ENCODE peak calls at places on chromosomes 11 and 22, in six cellular contexts. R is stomach, V is SK-N-SH, H is sigmoid colon, E is prostate gland, X is vagina. J is an unnamed sample.
A peak's percentile ranks its signal among the peaks of the same experiment; 100 is the strongest.

GRCh38 chr11:45847908-45848316 is 637 bp downstream of the CRY2 start:
- DNase-seq in E (peak; percentile 46), X (no peak), R (peak; percentile 66), H (peak; percentile 80), V (peak; percentile 52), J (no peak)

GRCh38 chr11:62264004-62264403 is 6.0 kb upstream of the SCGB2A2 start:
- DNase-seq in V (no peak), H (no peak), R (no peak), X (no peak), E (no peak), J (no peak)

GRCh38 chr11:73359930-73360742 is 16.1 kb upstream of the RELT start:
- DNase-seq in E (no peak), H (no peak), V (peak; percentile 78), X (no peak), R (no peak), J (no peak)

GRCh38 chr22:45602824-45603301 is 68.8 kb upstream of the ATXN10 start:
- DNase-seq in R (no peak), H (peak; percentile 61), E (no peak), V (peak; percentile 91), X (no peak), J (no peak)

GRCh38 chr22:32528984-32529982 is 54.7 kb downstream of the FBXO7 start:
- DNase-seq in E (peak; percentile 87), V (peak; percentile 90), R (peak; percentile 81), H (peak; percentile 96), X (no peak), J (peak; percentile 67)

GRCh38 chr11:8586184-8586583 is 7.8 kb downstream of the STK33 start:
- DNase-seq in V (no peak), H (no peak), E (no peak), R (no peak), X (no peak), J (no peak)

GRCh38 chr11:94181943-94182342 is 53.3 kb downstream of the PANX1 start:
- DNase-seq in R (no peak), H (no peak), X (no peak), E (no peak), V (no peak), J (no peak)

GRCh38 chr22:18058770-18059169 is 19.0 kb upstream of the PEX26 start:
- DNase-seq in E (no peak), R (no peak), H (no peak), V (no peak), X (no peak), J (no peak)

GRCh38 chr11:14907411-14908213 is 15.6 kb upstream of the CYP2R1 start:
- DNase-seq in R (peak; percentile 90), E (peak; percentile 60), X (no peak), H (peak; percentile 82), V (peak; percentile 71), J (peak; percentile 87)

GRCh38 chr11:120774591-120775386 is 249.1 kb upstream of the TBCEL start:
- DNase-seq in E (no peak), V (no peak), X (peak; percentile 72), H (no peak), R (no peak), J (no peak)

DNA sequence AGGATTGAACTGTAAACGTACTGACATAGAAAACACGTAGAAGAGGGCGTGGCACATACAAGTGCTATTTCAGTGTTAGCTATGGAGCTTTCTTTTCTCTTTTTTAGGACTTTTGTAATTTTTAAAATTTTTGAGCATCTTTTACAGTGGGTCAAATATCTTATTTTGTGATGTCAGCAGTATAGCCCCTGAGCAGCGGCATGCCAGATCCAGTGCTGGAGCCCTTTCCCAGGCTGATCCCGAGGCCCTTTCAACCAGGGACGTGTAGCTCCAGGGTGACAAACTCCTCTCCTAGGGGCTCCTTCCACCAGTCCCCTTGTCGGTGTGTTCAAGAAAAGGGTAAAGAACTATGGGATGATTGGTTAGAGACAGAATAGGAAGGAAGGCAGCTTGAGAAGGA is 777.0 kb downstream of the NTM start:
- DNase-seq in E (no peak), R (no peak), X (no peak), V (no peak), H (no peak), J (no peak)
- H3K4me3 ChIP-seq in E (no peak overlapping the region), R (no peak overlapping the region), X (no peak overlapping the region), V (no peak overlapping the region), H (no peak overlapping the region), J (no peak overlapping the region)

DNA sequence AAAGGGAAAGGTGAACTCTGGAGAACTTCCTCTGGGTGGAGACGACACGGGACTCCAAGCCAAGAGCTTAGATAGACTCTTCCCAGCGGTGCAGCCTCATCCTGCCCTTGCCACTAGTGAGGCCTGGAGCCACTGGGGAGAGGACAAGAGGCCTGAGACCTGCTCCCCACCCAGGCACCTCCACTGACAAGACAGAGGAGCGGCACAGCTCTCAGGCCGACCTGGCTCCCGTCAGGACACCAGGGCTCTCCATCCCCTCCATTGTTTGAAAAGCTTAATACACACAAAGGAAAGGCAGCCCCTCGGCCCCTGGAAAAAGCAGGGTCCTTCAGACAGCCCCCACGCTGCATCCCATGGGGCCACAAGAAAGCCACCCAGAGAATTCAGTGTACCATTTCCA is 29.6 kb downstream of the POLDIP3 start:
- DNase-seq in R (no peak), E (no peak), V (no peak), X (no peak), H (no peak), J (no peak)
- TF ChIP-seq POLR2AphosphoS5 in R (no peak), E (no peak), V (no peak), X (no peak), H (no peak), J (no peak)

DNA sequence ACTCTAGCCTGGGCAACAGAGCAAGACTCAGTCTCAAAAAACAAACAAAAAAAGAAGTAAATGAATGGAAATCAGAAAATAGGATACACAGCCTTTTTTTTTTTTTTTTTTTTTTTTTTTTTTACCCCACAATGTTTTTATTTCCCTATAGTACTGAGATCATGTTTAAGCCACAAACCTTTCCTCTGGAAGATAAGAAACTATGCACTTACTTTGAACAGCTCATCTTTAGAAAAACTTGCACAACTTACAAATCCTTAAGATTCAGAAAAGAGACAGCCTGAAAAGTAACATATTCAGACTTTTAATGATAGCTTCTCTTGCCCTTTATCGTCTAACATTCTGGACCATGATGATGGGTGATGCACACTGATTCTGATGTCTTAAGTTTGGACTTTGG is 80.3 kb downstream of the TNRC6B start:
- DNase-seq in V (no peak), X (no peak), H (no peak), E (no peak), R (no peak), J (no peak)
- H3K4me3 ChIP-seq in V (no peak overlapping the region), X (no peak overlapping the region), H (no peak overlapping the region), E (no peak overlapping the region), R (no peak overlapping the region), J (no peak overlapping the region)

GRCh38 chr11:59706518-59707285 is 6.9 kb downstream of the OR10V1 start:
- DNase-seq in V (no peak), E (no peak), R (peak; percentile 86), H (no peak), X (no peak), J (no peak)
- TF ChIP-seq POLR2AphosphoS5 in V (peak; percentile 48), E (no peak), R (peak; percentile 76), H (no peak), X (no peak), J (no peak)

DNA sequence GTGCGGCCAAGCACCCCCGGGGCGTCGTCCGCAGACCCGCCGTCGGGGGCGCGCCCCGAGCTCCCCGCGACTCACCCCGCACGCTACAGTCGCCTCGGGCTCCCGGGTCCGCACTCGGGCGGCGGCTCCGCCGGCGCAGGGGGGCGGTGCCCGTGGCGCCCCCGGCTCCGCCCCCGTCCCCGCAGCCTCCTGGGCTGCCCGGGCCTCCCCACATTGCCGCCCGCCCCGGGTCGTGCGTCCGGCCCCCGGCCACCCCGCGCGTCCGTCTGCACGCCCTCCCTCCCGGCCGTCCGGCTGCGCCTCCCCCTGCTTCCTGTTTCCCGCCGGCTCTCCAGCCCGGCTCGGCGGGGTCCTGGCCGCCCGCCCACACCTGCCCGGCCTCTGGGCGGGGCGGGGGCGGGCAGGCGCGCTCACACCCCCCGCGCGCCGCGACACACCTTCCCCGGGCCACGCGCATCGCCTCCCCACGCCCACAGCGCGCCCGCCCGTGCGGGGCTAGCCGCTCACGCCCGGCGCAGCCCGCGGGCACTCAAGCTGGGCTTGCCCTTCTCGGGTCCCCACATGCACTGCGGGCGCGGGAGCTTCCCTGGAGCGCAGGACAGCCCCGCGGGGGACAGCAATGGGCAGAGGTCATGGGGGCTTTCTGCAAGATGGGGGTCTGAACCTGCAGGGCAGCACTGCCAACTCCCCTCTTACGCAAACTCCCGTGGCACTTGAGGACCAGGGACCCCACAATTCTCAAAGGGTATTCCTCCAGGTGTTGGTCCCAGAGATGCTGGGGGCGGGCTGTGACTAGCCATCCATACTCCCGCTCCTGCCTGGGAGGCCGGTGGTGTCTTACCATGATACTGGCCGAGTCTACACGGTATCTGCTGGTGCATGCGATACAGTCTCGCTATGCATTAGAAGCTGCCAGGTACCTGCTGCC is at the start of gene CARD10:
- DNase-seq in E (no peak), H (no peak), V (peak; percentile 89), R (peak; percentile 68), X (no peak), J (peak; percentile 89)
- H3K4me3 ChIP-seq in E (peak within 1 kb of the TSS; percentile 52), H (peak within 1 kb of the TSS; percentile 49), V (peak within 1 kb of the TSS; percentile 62), R (peak within 1 kb of the TSS; percentile 56), X (peak within 1 kb of the TSS; percentile 49), J (peak within 1 kb of the TSS; percentile 79)

DNA sequence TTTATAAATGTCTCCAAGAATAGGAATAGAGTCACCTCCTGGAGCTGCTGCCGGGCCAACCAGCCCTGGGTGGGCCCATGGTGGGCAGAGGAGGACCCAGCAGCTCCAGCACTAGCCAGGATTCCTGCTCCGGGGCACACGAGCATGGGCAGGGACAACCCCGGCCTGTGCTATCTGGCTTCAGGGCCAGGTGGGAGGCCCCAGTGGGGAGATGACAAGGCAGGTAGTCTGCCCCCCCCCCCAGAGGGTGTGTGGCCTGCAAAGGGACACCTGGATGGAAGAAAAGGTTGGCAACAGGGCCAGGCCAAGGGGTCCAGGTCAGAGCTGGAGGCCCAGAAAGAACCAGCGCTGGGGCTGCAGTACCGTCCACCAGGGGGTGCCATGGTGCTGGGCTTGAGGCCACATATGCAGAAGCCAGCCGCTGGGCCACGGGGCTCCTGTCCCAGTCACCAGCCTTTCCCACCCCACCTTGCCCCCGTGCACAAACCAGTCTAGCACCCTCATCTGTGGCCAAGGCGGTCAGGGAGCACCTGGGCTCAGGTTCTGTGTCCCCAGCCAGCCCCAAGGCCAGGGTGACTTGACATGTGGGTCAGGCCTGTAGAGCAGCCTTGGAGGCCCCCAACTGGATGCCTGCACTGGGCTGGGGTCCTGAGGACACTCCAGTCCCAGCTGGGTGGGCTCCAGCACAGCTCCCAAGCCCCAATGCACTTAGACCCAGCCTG is 3.5 kb downstream of the TSPAN32 start:
- DNase-seq in H (peak; percentile 95), V (peak; percentile 85), X (peak; percentile 89), R (peak; percentile 91), E (peak; percentile 74), J (peak; percentile 91)
- TF ChIP-seq POLR2AphosphoS5 in H (peak; percentile 34), V (no peak), X (no peak), R (no peak), E (no peak), J (no peak)

GRCh38 chr11:31817621-31818493 is 6.7 kb upstream of the PAX6 start:
- DNase-seq in R (no peak), X (no peak), H (no peak), V (peak; percentile 36), E (no peak), J (peak; percentile 80)

GRCh38 chr11:31819533-31820437 is 8.7 kb upstream of the PAX6 start:
- DNase-seq in E (no peak), X (no peak), V (peak; percentile 38), R (no peak), H (peak; percentile 62), J (no peak)

GRCh38 chr11:31820438-31820818 is 9.3 kb upstream of the PAX6 start:
- DNase-seq in H (no peak), X (no peak), V (peak; percentile 51), E (no peak), R (no peak), J (peak; percentile 73)

GRCh38 chr11:31817054-31817620 is 6.0 kb upstream of the PAX6 start:
- DNase-seq in X (no peak), E (no peak), R (no peak), V (peak; percentile 38), H (peak; percentile 52), J (peak; percentile 79)

GRCh38 chr11:31818874-31819331 is 7.8 kb upstream of the PAX6 start:
- DNase-seq in R (no peak), E (no peak), V (peak; percentile 39), X (peak; percentile 67), H (no peak), J (no peak)
- H3K4me3 ChIP-seq in R (no peak overlapping the region), E (no peak overlapping the region), V (no peak overlapping the region), X (no peak overlapping the region), H (no peak overlapping the region), J (no peak overlapping the region)

J was measured in upper lobe of left lung.